ENCODE peak calls at places on chromosomes 12 and 14, in eight cellular contexts. One of them, this sample, is unnamed.

GRCh38 chr12:47277972-47278448 is 198.3 kb upstream of the AMIGO2 start:
- DNase-seq in aorta: no peak
- DNase-seq in CD4-positive, CD25-positive, alpha-beta regulatory T cell: no peak
- DNase-seq in A549: peak; percentile 96
- DNase-seq in gastrocnemius medialis: no peak
- DNase-seq in lower lobe of right lung: no peak
- DNase-seq in HFF-Myc: peak; percentile 82
- DNase-seq in suprapubic skin: no peak
- DNase-seq in this sample: no peak

GRCh38 chr12:53097207-53097563 is 282 bp upstream of the IGFBP6 start:
- DNase-seq in HFF-Myc: no peak
- DNase-seq in gastrocnemius medialis: no peak
- DNase-seq in CD4-positive, CD25-positive, alpha-beta regulatory T cell: no peak
- DNase-seq in suprapubic skin: no peak
- DNase-seq in lower lobe of right lung: no peak
- DNase-seq in aorta: no peak
- DNase-seq in A549: no peak
- DNase-seq in this sample: no peak

GRCh38 chr12:100138048-100138907 is 4.4 kb downstream of the BLTP3B start:
- DNase-seq in lower lobe of right lung: no peak
- DNase-seq in CD4-positive, CD25-positive, alpha-beta regulatory T cell: no peak
- DNase-seq in gastrocnemius medialis: no peak
- DNase-seq in aorta: no peak
- DNase-seq in suprapubic skin: no peak
- DNase-seq in A549: no peak
- DNase-seq in HFF-Myc: no peak
- DNase-seq in this sample: peak; percentile 46

GRCh38 chr12:26492406-26492805 is 297.0 kb downstream of the SSPN start:
- DNase-seq in gastrocnemius medialis: no peak
- DNase-seq in suprapubic skin: no peak
- DNase-seq in CD4-positive, CD25-positive, alpha-beta regulatory T cell: no peak
- DNase-seq in HFF-Myc: no peak
- DNase-seq in aorta: no peak
- DNase-seq in A549: no peak
- DNase-seq in lower lobe of right lung: no peak
- DNase-seq in this sample: no peak

GRCh38 chr12:128258866-128259555 is 8.0 kb upstream of the TMEM132C start:
- DNase-seq in lower lobe of right lung: no peak
- DNase-seq in CD4-positive, CD25-positive, alpha-beta regulatory T cell: no peak
- DNase-seq in A549: no peak
- DNase-seq in gastrocnemius medialis: no peak
- DNase-seq in aorta: no peak
- DNase-seq in HFF-Myc: no peak
- DNase-seq in suprapubic skin: no peak
- DNase-seq in this sample: no peak

GRCh38 chr12:124159655-124160054 is 135.2 kb upstream of the RFLNA start:
- DNase-seq in HFF-Myc: no peak
- DNase-seq in aorta: no peak
- DNase-seq in A549: no peak
- DNase-seq in CD4-positive, CD25-positive, alpha-beta regulatory T cell: no peak
- DNase-seq in gastrocnemius medialis: no peak
- DNase-seq in suprapubic skin: no peak
- DNase-seq in lower lobe of right lung: no peak
- DNase-seq in this sample: no peak

GRCh38 chr14:101862177-101862576 is 100.7 kb downstream of the PPP2R5C start:
- DNase-seq in A549: no peak
- DNase-seq in HFF-Myc: no peak
- DNase-seq in lower lobe of right lung: no peak
- DNase-seq in gastrocnemius medialis: no peak
- DNase-seq in suprapubic skin: no peak
- DNase-seq in aorta: peak; percentile 32
- DNase-seq in CD4-positive, CD25-positive, alpha-beta regulatory T cell: no peak
- DNase-seq in this sample: no peak

GRCh38 chr12:125166046-125166445 is 100.8 kb downstream of the AACS start:
- DNase-seq in HFF-Myc: no peak
- DNase-seq in aorta: no peak
- DNase-seq in A549: no peak
- DNase-seq in gastrocnemius medialis: no peak
- DNase-seq in CD4-positive, CD25-positive, alpha-beta regulatory T cell: no peak
- DNase-seq in lower lobe of right lung: no peak
- DNase-seq in suprapubic skin: no peak
- DNase-seq in this sample: no peak

GRCh38 chr14:102362084-102362483 is 606 bp downstream of the CINP start:
- DNase-seq in lower lobe of right lung: no peak
- DNase-seq in aorta: no peak
- DNase-seq in CD4-positive, CD25-positive, alpha-beta regulatory T cell: no peak
- DNase-seq in suprapubic skin: no peak
- DNase-seq in HFF-Myc: no peak
- DNase-seq in A549: peak; percentile 22
- DNase-seq in gastrocnemius medialis: no peak
- DNase-seq in this sample: no peak

GRCh38 chr14:70842851-70843462 is 33.6 kb upstream of the MAP3K9 start:
- DNase-seq in HFF-Myc: no peak
- DNase-seq in lower lobe of right lung: no peak
- DNase-seq in suprapubic skin: no peak
- DNase-seq in A549: no peak
- DNase-seq in gastrocnemius medialis: no peak
- DNase-seq in aorta: no peak
- DNase-seq in CD4-positive, CD25-positive, alpha-beta regulatory T cell: no peak
- DNase-seq in this sample: no peak

GRCh38 chr12:66137937-66138336 is 7.4 kb upstream of the LLPH start:
- DNase-seq in gastrocnemius medialis: no peak
- DNase-seq in suprapubic skin: no peak
- DNase-seq in aorta: no peak
- DNase-seq in HFF-Myc: no peak
- DNase-seq in A549: no peak
- DNase-seq in CD4-positive, CD25-positive, alpha-beta regulatory T cell: no peak
- DNase-seq in lower lobe of right lung: no peak
- DNase-seq in this sample: no peak

GRCh38 chr12:26187429-26187828 is 7.9 kb upstream of the SSPN start:
- DNase-seq in CD4-positive, CD25-positive, alpha-beta regulatory T cell: no peak
- DNase-seq in A549: no peak
- DNase-seq in gastrocnemius medialis: no peak
- DNase-seq in lower lobe of right lung: no peak
- DNase-seq in suprapubic skin: no peak
- DNase-seq in aorta: no peak
- DNase-seq in HFF-Myc: no peak
- DNase-seq in this sample: no peak

GRCh38 chr14:102050625-102051024 is 36.2 kb downstream of the HSP90AA1 start:
- DNase-seq in A549: no peak
- DNase-seq in lower lobe of right lung: no peak
- DNase-seq in gastrocnemius medialis: peak; percentile 29
- DNase-seq in aorta: no peak
- DNase-seq in HFF-Myc: no peak
- DNase-seq in suprapubic skin: no peak
- DNase-seq in CD4-positive, CD25-positive, alpha-beta regulatory T cell: no peak
- DNase-seq in this sample: no peak

GRCh38 chr12:90399317-90399716 is 555.7 kb downstream of the CCER1 start:
- DNase-seq in gastrocnemius medialis: no peak
- DNase-seq in lower lobe of right lung: no peak
- DNase-seq in A549: no peak
- DNase-seq in aorta: no peak
- DNase-seq in HFF-Myc: no peak
- DNase-seq in suprapubic skin: no peak
- DNase-seq in CD4-positive, CD25-positive, alpha-beta regulatory T cell: no peak
- DNase-seq in this sample: no peak

GRCh38 chr12:2386566-2386965 is 333.8 kb downstream of the CACNA1C start:
- DNase-seq in HFF-Myc: no peak
- DNase-seq in suprapubic skin: peak; percentile 22
- DNase-seq in gastrocnemius medialis: no peak
- DNase-seq in A549: no peak
- DNase-seq in lower lobe of right lung: no peak
- DNase-seq in CD4-positive, CD25-positive, alpha-beta regulatory T cell: no peak
- DNase-seq in aorta: no peak
- DNase-seq in this sample: no peak

GRCh38 chr12:19030180-19030579 is 99.4 kb upstream of the PLEKHA5 start:
- DNase-seq in gastrocnemius medialis: no peak
- DNase-seq in aorta: no peak
- DNase-seq in A549: no peak
- DNase-seq in HFF-Myc: no peak
- DNase-seq in CD4-positive, CD25-positive, alpha-beta regulatory T cell: no peak
- DNase-seq in lower lobe of right lung: no peak
- DNase-seq in suprapubic skin: no peak
- DNase-seq in this sample: no peak

GRCh38 chr12:96140110-96140509 is 54.1 kb upstream of the ELK3 start:
- DNase-seq in lower lobe of right lung: no peak
- DNase-seq in aorta: no peak
- DNase-seq in CD4-positive, CD25-positive, alpha-beta regulatory T cell: no peak
- DNase-seq in HFF-Myc: peak; percentile 60
- DNase-seq in A549: no peak
- DNase-seq in suprapubic skin: no peak
- DNase-seq in gastrocnemius medialis: no peak
- DNase-seq in this sample: no peak

GRCh38 chr12:98464155-98464554 is 51.2 kb upstream of the TMPO start:
- DNase-seq in lower lobe of right lung: peak; percentile 52
- DNase-seq in HFF-Myc: no peak
- DNase-seq in CD4-positive, CD25-positive, alpha-beta regulatory T cell: no peak
- DNase-seq in gastrocnemius medialis: no peak
- DNase-seq in suprapubic skin: no peak
- DNase-seq in aorta: no peak
- DNase-seq in A549: no peak
- DNase-seq in this sample: no peak

GRCh38 chr14:73526036-73526984 is 10.6 kb upstream of the ACOT1 start:
- DNase-seq in gastrocnemius medialis: no peak
- DNase-seq in A549: no peak
- DNase-seq in lower lobe of right lung: peak; percentile 70
- DNase-seq in aorta: no peak
- DNase-seq in CD4-positive, CD25-positive, alpha-beta regulatory T cell: no peak
- DNase-seq in HFF-Myc: peak; percentile 16
- DNase-seq in suprapubic skin: no peak
- DNase-seq in this sample: peak; percentile 84

GRCh38 chr12:130875193-130875592 is 3.3 kb downstream of the RAN start:
- DNase-seq in gastrocnemius medialis: no peak
- DNase-seq in HFF-Myc: no peak
- DNase-seq in lower lobe of right lung: no peak
- DNase-seq in suprapubic skin: no peak
- DNase-seq in CD4-positive, CD25-positive, alpha-beta regulatory T cell: no peak
- DNase-seq in A549: no peak
- DNase-seq in aorta: no peak
- DNase-seq in this sample: no peak

GRCh38 chr12:130873825-130874224 is 2.0 kb downstream of the RAN start:
- DNase-seq in gastrocnemius medialis: no peak
- DNase-seq in A549: no peak
- DNase-seq in lower lobe of right lung: no peak
- DNase-seq in CD4-positive, CD25-positive, alpha-beta regulatory T cell: no peak
- DNase-seq in aorta: no peak
- DNase-seq in suprapubic skin: no peak
- DNase-seq in HFF-Myc: no peak
- DNase-seq in this sample: no peak

GRCh38 chr12:130876297-130876696 is 4.4 kb downstream of the RAN start:
- DNase-seq in aorta: no peak
- DNase-seq in suprapubic skin: no peak
- DNase-seq in A549: no peak
- DNase-seq in CD4-positive, CD25-positive, alpha-beta regulatory T cell: no peak
- DNase-seq in lower lobe of right lung: no peak
- DNase-seq in gastrocnemius medialis: no peak
- DNase-seq in HFF-Myc: no peak
- DNase-seq in this sample: no peak

GRCh38 chr12:130873106-130873795 is 1.4 kb downstream of the RAN start:
- DNase-seq in aorta: no peak
- DNase-seq in CD4-positive, CD25-positive, alpha-beta regulatory T cell: no peak
- DNase-seq in A549: no peak
- DNase-seq in gastrocnemius medialis: no peak
- DNase-seq in suprapubic skin: no peak
- DNase-seq in lower lobe of right lung: no peak
- DNase-seq in HFF-Myc: no peak
- DNase-seq in this sample: no peak

DNA sequence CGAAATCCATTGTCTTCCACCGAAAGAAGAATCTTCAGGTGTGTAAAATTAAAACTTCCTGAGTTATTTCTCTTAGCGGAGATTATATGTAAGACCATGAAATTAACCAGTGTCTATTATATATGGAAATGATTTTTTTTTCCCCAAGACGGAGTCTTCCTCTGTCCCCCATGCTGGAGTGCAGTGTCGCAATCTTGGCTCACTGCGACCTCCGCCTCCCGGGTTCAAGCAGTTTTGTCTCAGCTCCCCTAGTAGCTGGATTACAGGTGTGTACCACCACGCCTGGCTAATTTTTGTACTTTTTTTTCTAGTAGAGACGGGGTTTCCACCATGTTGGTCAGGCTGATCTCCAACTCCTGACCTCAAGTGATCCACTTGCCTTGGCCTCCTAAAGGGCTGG is 2.8 kb downstream of the RAN start:
- DNase-seq in aorta: no peak
- DNase-seq in CD4-positive, CD25-positive, alpha-beta regulatory T cell: no peak
- DNase-seq in A549: no peak
- DNase-seq in HFF-Myc: no peak
- DNase-seq in gastrocnemius medialis: no peak
- DNase-seq in suprapubic skin: no peak
- DNase-seq in lower lobe of right lung: no peak
- DNase-seq in this sample: no peak
- H3K4me3 ChIP-seq in aorta: no peak overlapping the region
- H3K4me3 ChIP-seq in CD4-positive, CD25-positive, alpha-beta regulatory T cell: peak overlapping the region; percentile 95
- H3K4me3 ChIP-seq in A549: peak overlapping the region; percentile 98
- H3K4me3 ChIP-seq in HFF-Myc: peak overlapping the region; percentile 97
- H3K4me3 ChIP-seq in gastrocnemius medialis: no peak overlapping the region
- H3K4me3 ChIP-seq in suprapubic skin: no peak overlapping the region
- H3K4me3 ChIP-seq in lower lobe of right lung: no peak overlapping the region
- H3K4me3 ChIP-seq in this sample: no peak overlapping the region

GRCh38 chr14:94936411-94936892 is 166.5 kb upstream of the GSC start:
- DNase-seq in lower lobe of right lung: no peak
- DNase-seq in suprapubic skin: peak; percentile 86
- DNase-seq in A549: no peak
- DNase-seq in aorta: peak; percentile 86
- DNase-seq in HFF-Myc: peak; percentile 2
- DNase-seq in gastrocnemius medialis: no peak
- DNase-seq in CD4-positive, CD25-positive, alpha-beta regulatory T cell: no peak
- DNase-seq in this sample: no peak
- H3K4me3 ChIP-seq in lower lobe of right lung: peak overlapping the region; percentile 32
- H3K4me3 ChIP-seq in suprapubic skin: peak overlapping the region; percentile 24
- H3K4me3 ChIP-seq in A549: no peak overlapping the region
- H3K4me3 ChIP-seq in aorta: no peak overlapping the region
- H3K4me3 ChIP-seq in HFF-Myc: no peak overlapping the region
- H3K4me3 ChIP-seq in gastrocnemius medialis: peak overlapping the region; percentile 42
- H3K4me3 ChIP-seq in CD4-positive, CD25-positive, alpha-beta regulatory T cell: no peak overlapping the region
- H3K4me3 ChIP-seq in this sample: no peak overlapping the region

GRCh38 chr12:50924131-50924438 is 28.3 kb upstream of the HIGD1C start:
- DNase-seq in suprapubic skin: no peak
- DNase-seq in gastrocnemius medialis: no peak
- DNase-seq in CD4-positive, CD25-positive, alpha-beta regulatory T cell: no peak
- DNase-seq in HFF-Myc: no peak
- DNase-seq in lower lobe of right lung: no peak
- DNase-seq in aorta: no peak
- DNase-seq in A549: no peak
- DNase-seq in this sample: no peak
- H3K4me3 ChIP-seq in suprapubic skin: peak overlapping the region; percentile 78
- H3K4me3 ChIP-seq in gastrocnemius medialis: peak overlapping the region; percentile 80
- H3K4me3 ChIP-seq in CD4-positive, CD25-positive, alpha-beta regulatory T cell: peak overlapping the region; percentile 93
- H3K4me3 ChIP-seq in HFF-Myc: peak overlapping the region; percentile 52
- H3K4me3 ChIP-seq in lower lobe of right lung: peak overlapping the region; percentile 84
- H3K4me3 ChIP-seq in aorta: peak overlapping the region; percentile 95
- H3K4me3 ChIP-seq in A549: no peak overlapping the region
- H3K4me3 ChIP-seq in this sample: peak overlapping the region; percentile 62

DNA sequence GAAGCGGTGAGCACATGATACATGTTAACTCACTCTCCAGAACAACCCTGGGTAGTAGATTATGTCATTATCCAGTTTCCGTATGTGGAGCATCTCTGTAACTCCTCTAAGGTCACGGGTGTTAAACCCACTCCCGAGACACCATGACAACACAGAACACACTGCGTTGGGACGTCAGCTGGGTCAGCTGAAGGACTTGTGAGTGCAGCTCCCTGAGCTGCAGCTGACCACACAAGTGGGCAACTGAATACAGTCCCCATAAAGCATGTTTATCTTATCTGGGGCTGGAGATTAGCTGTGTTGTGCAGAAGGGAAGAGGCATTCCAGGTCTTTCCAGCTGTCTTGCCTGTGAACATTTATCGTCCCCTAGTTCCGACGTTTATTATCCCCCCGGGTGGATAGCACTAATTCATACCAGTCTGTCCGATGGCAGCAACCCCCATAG is 211.5 kb downstream of the CHST11 start:
- DNase-seq in HFF-Myc: no peak
- DNase-seq in suprapubic skin: no peak
- DNase-seq in A549: no peak
- DNase-seq in gastrocnemius medialis: no peak
- DNase-seq in CD4-positive, CD25-positive, alpha-beta regulatory T cell: no peak
- DNase-seq in lower lobe of right lung: peak; percentile 70
- DNase-seq in aorta: no peak
- DNase-seq in this sample: no peak
- H3K4me3 ChIP-seq in HFF-Myc: no peak overlapping the region
- H3K4me3 ChIP-seq in suprapubic skin: no peak overlapping the region
- H3K4me3 ChIP-seq in A549: no peak overlapping the region
- H3K4me3 ChIP-seq in gastrocnemius medialis: no peak overlapping the region
- H3K4me3 ChIP-seq in CD4-positive, CD25-positive, alpha-beta regulatory T cell: no peak overlapping the region
- H3K4me3 ChIP-seq in lower lobe of right lung: no peak overlapping the region
- H3K4me3 ChIP-seq in aorta: no peak overlapping the region
- H3K4me3 ChIP-seq in this sample: no peak overlapping the region